ENCODE peak calls at places on chromosomes 11 and 22, in five cellular contexts. One of them, this sample, is unnamed.

GRCh38 chr11:131311746-131312145 is 58.7 kb upstream of the NTM start:
- DNase-seq in A172: no peak
- DNase-seq in D341Med: no peak
- DNase-seq in stimulated activated CD4-positive, alpha-beta T cell treated with anti-CD3 and anti-CD28 coated beads, Interleukin-15, amount 100 ng/mL, for 1 hour: no peak
- DNase-seq in C1 segment of cervical spinal cord: no peak
- DNase-seq in this sample: no peak

GRCh38 chr22:38881464-38881871 is 9.5 kb upstream of the CBX6 start:
- DNase-seq in A172: no peak
- DNase-seq in D341Med: no peak
- DNase-seq in stimulated activated CD4-positive, alpha-beta T cell treated with anti-CD3 and anti-CD28 coated beads, Interleukin-15, amount 100 ng/mL, for 1 hour: no peak
- DNase-seq in C1 segment of cervical spinal cord: peak
- DNase-seq in this sample: no peak

GRCh38 chr22:24812950-24813349 is 6.9 kb downstream of the SGSM1 start:
- DNase-seq in A172: no peak
- DNase-seq in D341Med: no peak
- DNase-seq in stimulated activated CD4-positive, alpha-beta T cell treated with anti-CD3 and anti-CD28 coated beads, Interleukin-15, amount 100 ng/mL, for 1 hour: no peak
- DNase-seq in C1 segment of cervical spinal cord: no peak
- DNase-seq in this sample: no peak

GRCh38 chr22:46352691-46353386 is 17.3 kb downstream of the TRMU start:
- DNase-seq in A172: peak
- DNase-seq in D341Med: peak
- DNase-seq in stimulated activated CD4-positive, alpha-beta T cell treated with anti-CD3 and anti-CD28 coated beads, Interleukin-15, amount 100 ng/mL, for 1 hour: no peak
- DNase-seq in C1 segment of cervical spinal cord: no peak
- DNase-seq in this sample: peak

GRCh38 chr11:69972351-69972802 is 105.7 kb upstream of the ANO1 start:
- DNase-seq in A172: no peak
- DNase-seq in D341Med: no peak
- DNase-seq in stimulated activated CD4-positive, alpha-beta T cell treated with anti-CD3 and anti-CD28 coated beads, Interleukin-15, amount 100 ng/mL, for 1 hour: no peak
- DNase-seq in C1 segment of cervical spinal cord: no peak
- DNase-seq in this sample: no peak

GRCh38 chr11:60987577-60988277 is 16.2 kb downstream of the CD6 start:
- DNase-seq in A172: no peak
- DNase-seq in D341Med: no peak
- DNase-seq in stimulated activated CD4-positive, alpha-beta T cell treated with anti-CD3 and anti-CD28 coated beads, Interleukin-15, amount 100 ng/mL, for 1 hour: no peak
- DNase-seq in C1 segment of cervical spinal cord: no peak
- DNase-seq in this sample: no peak

GRCh38 chr11:33942954-33943353 is 51.1 kb upstream of the LMO2 start:
- DNase-seq in A172: peak
- DNase-seq in D341Med: no peak
- DNase-seq in stimulated activated CD4-positive, alpha-beta T cell treated with anti-CD3 and anti-CD28 coated beads, Interleukin-15, amount 100 ng/mL, for 1 hour: no peak
- DNase-seq in C1 segment of cervical spinal cord: peak
- DNase-seq in this sample: no peak

GRCh38 chr11:73195191-73196007 is 22.7 kb upstream of the P2RY2 start:
- DNase-seq in A172: peak
- DNase-seq in D341Med: no peak
- DNase-seq in stimulated activated CD4-positive, alpha-beta T cell treated with anti-CD3 and anti-CD28 coated beads, Interleukin-15, amount 100 ng/mL, for 1 hour: no peak
- DNase-seq in C1 segment of cervical spinal cord: no peak
- DNase-seq in this sample: no peak

GRCh38 chr11:57071829-57072228 is 83.1 kb downstream of the OR5AK2 start:
- DNase-seq in A172: peak
- DNase-seq in D341Med: no peak
- DNase-seq in stimulated activated CD4-positive, alpha-beta T cell treated with anti-CD3 and anti-CD28 coated beads, Interleukin-15, amount 100 ng/mL, for 1 hour: no peak
- DNase-seq in C1 segment of cervical spinal cord: no peak
- DNase-seq in this sample: no peak

GRCh38 chr11:65298131-65298535 is 16.5 kb upstream of the CDC42EP2 start:
- DNase-seq in A172: no peak
- DNase-seq in D341Med: no peak
- DNase-seq in stimulated activated CD4-positive, alpha-beta T cell treated with anti-CD3 and anti-CD28 coated beads, Interleukin-15, amount 100 ng/mL, for 1 hour: no peak
- DNase-seq in C1 segment of cervical spinal cord: peak
- DNase-seq in this sample: no peak

GRCh38 chr11:62909107-62909894 is 11.9 kb downstream of the CHRM1 start:
- DNase-seq in A172: peak
- DNase-seq in D341Med: peak
- DNase-seq in stimulated activated CD4-positive, alpha-beta T cell treated with anti-CD3 and anti-CD28 coated beads, Interleukin-15, amount 100 ng/mL, for 1 hour: no peak
- DNase-seq in C1 segment of cervical spinal cord: peak
- DNase-seq in this sample: peak

GRCh38 chr22:33477131-33478111 is 419.2 kb upstream of the SYN3 start:
- DNase-seq in A172: no peak
- DNase-seq in D341Med: no peak
- DNase-seq in stimulated activated CD4-positive, alpha-beta T cell treated with anti-CD3 and anti-CD28 coated beads, Interleukin-15, amount 100 ng/mL, for 1 hour: no peak
- DNase-seq in C1 segment of cervical spinal cord: no peak
- DNase-seq in this sample: no peak

GRCh38 chr11:1936781-1937615 is 10.1 kb upstream of the MRPL23 start:
- DNase-seq in A172: no peak
- DNase-seq in D341Med: peak
- DNase-seq in stimulated activated CD4-positive, alpha-beta T cell treated with anti-CD3 and anti-CD28 coated beads, Interleukin-15, amount 100 ng/mL, for 1 hour: no peak
- DNase-seq in C1 segment of cervical spinal cord: no peak
- DNase-seq in this sample: no peak

GRCh38 chr11:134120143-134120850 is 51.4 kb downstream of the JAM3 start:
- DNase-seq in A172: peak
- DNase-seq in D341Med: no peak
- DNase-seq in stimulated activated CD4-positive, alpha-beta T cell treated with anti-CD3 and anti-CD28 coated beads, Interleukin-15, amount 100 ng/mL, for 1 hour: no peak
- DNase-seq in C1 segment of cervical spinal cord: peak
- DNase-seq in this sample: no peak

GRCh38 chr11:118211006-118211405 is 13.8 kb downstream of the JAML start:
- DNase-seq in A172: peak
- DNase-seq in D341Med: no peak
- DNase-seq in stimulated activated CD4-positive, alpha-beta T cell treated with anti-CD3 and anti-CD28 coated beads, Interleukin-15, amount 100 ng/mL, for 1 hour: no peak
- DNase-seq in C1 segment of cervical spinal cord: no peak
- DNase-seq in this sample: no peak

GRCh38 chr11:7582338-7582985 is 68.7 kb downstream of the PPFIBP2 start:
- DNase-seq in A172: no peak
- DNase-seq in D341Med: no peak
- DNase-seq in stimulated activated CD4-positive, alpha-beta T cell treated with anti-CD3 and anti-CD28 coated beads, Interleukin-15, amount 100 ng/mL, for 1 hour: no peak
- DNase-seq in C1 segment of cervical spinal cord: no peak
- DNase-seq in this sample: no peak

GRCh38 chr11:124602751-124603150 is 8.5 kb upstream of the PANX3 start:
- DNase-seq in A172: no peak
- DNase-seq in D341Med: no peak
- DNase-seq in stimulated activated CD4-positive, alpha-beta T cell treated with anti-CD3 and anti-CD28 coated beads, Interleukin-15, amount 100 ng/mL, for 1 hour: no peak
- DNase-seq in C1 segment of cervical spinal cord: no peak
- DNase-seq in this sample: no peak

GRCh38 chr11:94128746-94129504 is at the start of gene PANX1:
- DNase-seq in A172: peak
- DNase-seq in D341Med: peak
- DNase-seq in stimulated activated CD4-positive, alpha-beta T cell treated with anti-CD3 and anti-CD28 coated beads, Interleukin-15, amount 100 ng/mL, for 1 hour: peak
- DNase-seq in C1 segment of cervical spinal cord: peak
- DNase-seq in this sample: peak

GRCh38 chr22:45064313-45065268 is 54.8 kb upstream of the PHF21B start:
- DNase-seq in A172: peak
- DNase-seq in D341Med: no peak
- DNase-seq in stimulated activated CD4-positive, alpha-beta T cell treated with anti-CD3 and anti-CD28 coated beads, Interleukin-15, amount 100 ng/mL, for 1 hour: no peak
- DNase-seq in C1 segment of cervical spinal cord: peak
- DNase-seq in this sample: no peak

GRCh38 chr11:2744166-2744565 is 44.4 kb upstream of the KCNQ1OT1 start:
- DNase-seq in A172: no peak
- DNase-seq in D341Med: no peak
- DNase-seq in stimulated activated CD4-positive, alpha-beta T cell treated with anti-CD3 and anti-CD28 coated beads, Interleukin-15, amount 100 ng/mL, for 1 hour: no peak
- DNase-seq in C1 segment of cervical spinal cord: no peak
- DNase-seq in this sample: peak

GRCh38 chr22:30483169-30483568 is 11.4 kb upstream of the SEC14L3 start:
- DNase-seq in A172: no peak
- DNase-seq in D341Med: no peak
- DNase-seq in stimulated activated CD4-positive, alpha-beta T cell treated with anti-CD3 and anti-CD28 coated beads, Interleukin-15, amount 100 ng/mL, for 1 hour: no peak
- DNase-seq in C1 segment of cervical spinal cord: no peak
- DNase-seq in this sample: no peak

GRCh38 chr22:36743591-36744412 is 32.1 kb downstream of the IFT27 start:
- DNase-seq in A172: no peak
- DNase-seq in D341Med: no peak
- DNase-seq in stimulated activated CD4-positive, alpha-beta T cell treated with anti-CD3 and anti-CD28 coated beads, Interleukin-15, amount 100 ng/mL, for 1 hour: no peak
- DNase-seq in C1 segment of cervical spinal cord: no peak
- DNase-seq in this sample: peak

GRCh38 chr11:107203656-107204055 is 185.4 kb upstream of the GUCY1A2 start:
- DNase-seq in A172: no peak
- DNase-seq in D341Med: no peak
- DNase-seq in stimulated activated CD4-positive, alpha-beta T cell treated with anti-CD3 and anti-CD28 coated beads, Interleukin-15, amount 100 ng/mL, for 1 hour: no peak
- DNase-seq in C1 segment of cervical spinal cord: no peak
- DNase-seq in this sample: no peak

GRCh38 chr11:40241524-40242037 is 1217.9 kb downstream of the LRRC4C start:
- DNase-seq in A172: no peak
- DNase-seq in D341Med: no peak
- DNase-seq in stimulated activated CD4-positive, alpha-beta T cell treated with anti-CD3 and anti-CD28 coated beads, Interleukin-15, amount 100 ng/mL, for 1 hour: no peak
- DNase-seq in C1 segment of cervical spinal cord: no peak
- DNase-seq in this sample: no peak

GRCh38 chr11:5992604-5993251 is 5.9 kb upstream of the OR52L1 start:
- DNase-seq in A172: peak
- DNase-seq in D341Med: no peak
- DNase-seq in stimulated activated CD4-positive, alpha-beta T cell treated with anti-CD3 and anti-CD28 coated beads, Interleukin-15, amount 100 ng/mL, for 1 hour: no peak
- DNase-seq in C1 segment of cervical spinal cord: no peak
- DNase-seq in this sample: no peak

GRCh38 chr11:77167791-77168190 is 39.7 kb downstream of the MYO7A start:
- DNase-seq in A172: no peak
- DNase-seq in D341Med: no peak
- DNase-seq in stimulated activated CD4-positive, alpha-beta T cell treated with anti-CD3 and anti-CD28 coated beads, Interleukin-15, amount 100 ng/mL, for 1 hour: no peak
- DNase-seq in C1 segment of cervical spinal cord: no peak
- DNase-seq in this sample: no peak

GRCh38 chr11:75351541-75352416 is at the start of gene ARRB1:
- DNase-seq in A172: no peak
- DNase-seq in D341Med: peak
- DNase-seq in stimulated activated CD4-positive, alpha-beta T cell treated with anti-CD3 and anti-CD28 coated beads, Interleukin-15, amount 100 ng/mL, for 1 hour: peak
- DNase-seq in C1 segment of cervical spinal cord: no peak
- DNase-seq in this sample: peak

GRCh38 chr11:77064648-77065217 is 2.0 kb upstream of the CAPN5 start:
- DNase-seq in A172: no peak
- DNase-seq in D341Med: no peak
- DNase-seq in stimulated activated CD4-positive, alpha-beta T cell treated with anti-CD3 and anti-CD28 coated beads, Interleukin-15, amount 100 ng/mL, for 1 hour: no peak
- DNase-seq in C1 segment of cervical spinal cord: no peak
- DNase-seq in this sample: no peak

GRCh38 chr11:23732026-23732425 is 764.8 kb upstream of the LUZP2 start:
- DNase-seq in A172: no peak
- DNase-seq in D341Med: no peak
- DNase-seq in stimulated activated CD4-positive, alpha-beta T cell treated with anti-CD3 and anti-CD28 coated beads, Interleukin-15, amount 100 ng/mL, for 1 hour: no peak
- DNase-seq in C1 segment of cervical spinal cord: no peak
- DNase-seq in this sample: no peak

GRCh38 chr11:118168316-118168715 is 8.1 kb downstream of the SCN2B start:
- DNase-seq in A172: no peak
- DNase-seq in D341Med: no peak
- DNase-seq in stimulated activated CD4-positive, alpha-beta T cell treated with anti-CD3 and anti-CD28 coated beads, Interleukin-15, amount 100 ng/mL, for 1 hour: no peak
- DNase-seq in C1 segment of cervical spinal cord: no peak
- DNase-seq in this sample: no peak

GRCh38 chr11:65766535-65766934 is 14.2 kb downstream of the AP5B1 start:
- DNase-seq in A172: peak
- DNase-seq in D341Med: no peak
- DNase-seq in stimulated activated CD4-positive, alpha-beta T cell treated with anti-CD3 and anti-CD28 coated beads, Interleukin-15, amount 100 ng/mL, for 1 hour: no peak
- DNase-seq in C1 segment of cervical spinal cord: no peak
- DNase-seq in this sample: no peak

GRCh38 chr11:121293276-121293569 is 652 bp downstream of the SC5D start:
- DNase-seq in A172: peak
- DNase-seq in D341Med: no peak
- DNase-seq in stimulated activated CD4-positive, alpha-beta T cell treated with anti-CD3 and anti-CD28 coated beads, Interleukin-15, amount 100 ng/mL, for 1 hour: no peak
- DNase-seq in C1 segment of cervical spinal cord: no peak
- DNase-seq in this sample: no peak

GRCh38 chr11:74749127-74749964 is 697 bp downstream of the RNF169 start:
- DNase-seq in A172: peak
- DNase-seq in D341Med: peak
- DNase-seq in stimulated activated CD4-positive, alpha-beta T cell treated with anti-CD3 and anti-CD28 coated beads, Interleukin-15, amount 100 ng/mL, for 1 hour: no peak
- DNase-seq in C1 segment of cervical spinal cord: peak
- DNase-seq in this sample: peak

GRCh38 chr11:10379022-10379421 is 74.1 kb downstream of the ADM start:
- DNase-seq in A172: peak
- DNase-seq in D341Med: no peak
- DNase-seq in stimulated activated CD4-positive, alpha-beta T cell treated with anti-CD3 and anti-CD28 coated beads, Interleukin-15, amount 100 ng/mL, for 1 hour: no peak
- DNase-seq in C1 segment of cervical spinal cord: no peak
- DNase-seq in this sample: no peak

GRCh38 chr11:7485136-7485853 is at the start of gene OLFML1:
- DNase-seq in A172: no peak
- DNase-seq in D341Med: no peak
- DNase-seq in stimulated activated CD4-positive, alpha-beta T cell treated with anti-CD3 and anti-CD28 coated beads, Interleukin-15, amount 100 ng/mL, for 1 hour: no peak
- DNase-seq in C1 segment of cervical spinal cord: no peak
- DNase-seq in this sample: no peak

GRCh38 chr22:20424937-20425587 is 12.6 kb downstream of the SCARF2 start:
- DNase-seq in A172: no peak
- DNase-seq in D341Med: no peak
- DNase-seq in stimulated activated CD4-positive, alpha-beta T cell treated with anti-CD3 and anti-CD28 coated beads, Interleukin-15, amount 100 ng/mL, for 1 hour: no peak
- DNase-seq in C1 segment of cervical spinal cord: no peak
- DNase-seq in this sample: no peak

GRCh38 chr11:123371506-123372297 is 58.4 kb upstream of the GRAMD1B start:
- DNase-seq in A172: no peak
- DNase-seq in D341Med: no peak
- DNase-seq in stimulated activated CD4-positive, alpha-beta T cell treated with anti-CD3 and anti-CD28 coated beads, Interleukin-15, amount 100 ng/mL, for 1 hour: no peak
- DNase-seq in C1 segment of cervical spinal cord: no peak
- DNase-seq in this sample: no peak

GRCh38 chr11:84097186-84097585 is 811.0 kb upstream of the CCDC90B start:
- DNase-seq in A172: no peak
- DNase-seq in D341Med: no peak
- DNase-seq in stimulated activated CD4-positive, alpha-beta T cell treated with anti-CD3 and anti-CD28 coated beads, Interleukin-15, amount 100 ng/mL, for 1 hour: no peak
- DNase-seq in C1 segment of cervical spinal cord: no peak
- DNase-seq in this sample: no peak

GRCh38 chr22:21447694-21448402 is 19.3 kb upstream of the TMEM191C start:
- DNase-seq in A172: no peak
- DNase-seq in D341Med: no peak
- DNase-seq in stimulated activated CD4-positive, alpha-beta T cell treated with anti-CD3 and anti-CD28 coated beads, Interleukin-15, amount 100 ng/mL, for 1 hour: no peak
- DNase-seq in C1 segment of cervical spinal cord: no peak
- DNase-seq in this sample: peak

This sample was measured in WERI-Rb-1.